ENCODE peak calls at places on chromosome 5, in four cellular contexts. A, T, X and J are unnamed samples.

GRCh38 chr5:23627976-23628375 is 120.6 kb downstream of the PRDM9 start:
- DNase-seq in A (no peak), T (no peak), X (no peak), J (no peak)

GRCh38 chr5:62477801-62478200 is 65.2 kb downstream of the IPO11 start:
- DNase-seq in A (no peak), T (no peak), X (no peak), J (no peak)

GRCh38 chr5:77999013-77999798 is 223.1 kb upstream of the TBCA start:
- DNase-seq in A (no peak), T (no peak), X (no peak), J (no peak)

GRCh38 chr5:32722957-32723356 is 11.8 kb downstream of the NPR3 start:
- DNase-seq in A (no peak), T (no peak), X (no peak), J (no peak)

GRCh38 chr5:178437296-178438075 is 152.7 kb downstream of the COL23A1 start:
- DNase-seq in A (no peak), T (no peak), X (no peak), J (no peak)

GRCh38 chr5:160290751-160291150 is 21.6 kb downstream of the CCNJL start:
- DNase-seq in A (no peak), T (no peak), X (no peak), J (no peak)

GRCh38 chr5:159951387-159951786 is 35.1 kb downstream of the ADRA1B start:
- DNase-seq in A (no peak), T (no peak), X (no peak), J (no peak)

GRCh38 chr5:77486344-77486962 is 5.7 kb downstream of the WDR41 start:
- DNase-seq in A (no peak), T (no peak), X (no peak), J (no peak)

GRCh38 chr5:139652788-139653241 is 4.7 kb downstream of the CXXC5 start:
- DNase-seq in A (no peak), T (no peak), X (no peak), J (no peak)

GRCh38 chr5:7794823-7795222 is 56.1 kb downstream of the CFAP90 start:
- DNase-seq in A (no peak), T (no peak), X (no peak), J (no peak)

GRCh38 chr5:17411436-17411835 is 86.6 kb upstream of the TAF11L2 start:
- DNase-seq in A (no peak), T (no peak), X (no peak), J (no peak)

GRCh38 chr5:132064738-132065331 is 4.4 kb downstream of the IL3 start:
- DNase-seq in A (peak), T (peak), X (peak), J (peak)

GRCh38 chr5:177414481-177414880 is 5.1 kb upstream of the F12 start:
- DNase-seq in A (no peak), T (no peak), X (no peak), J (no peak)

DNA sequence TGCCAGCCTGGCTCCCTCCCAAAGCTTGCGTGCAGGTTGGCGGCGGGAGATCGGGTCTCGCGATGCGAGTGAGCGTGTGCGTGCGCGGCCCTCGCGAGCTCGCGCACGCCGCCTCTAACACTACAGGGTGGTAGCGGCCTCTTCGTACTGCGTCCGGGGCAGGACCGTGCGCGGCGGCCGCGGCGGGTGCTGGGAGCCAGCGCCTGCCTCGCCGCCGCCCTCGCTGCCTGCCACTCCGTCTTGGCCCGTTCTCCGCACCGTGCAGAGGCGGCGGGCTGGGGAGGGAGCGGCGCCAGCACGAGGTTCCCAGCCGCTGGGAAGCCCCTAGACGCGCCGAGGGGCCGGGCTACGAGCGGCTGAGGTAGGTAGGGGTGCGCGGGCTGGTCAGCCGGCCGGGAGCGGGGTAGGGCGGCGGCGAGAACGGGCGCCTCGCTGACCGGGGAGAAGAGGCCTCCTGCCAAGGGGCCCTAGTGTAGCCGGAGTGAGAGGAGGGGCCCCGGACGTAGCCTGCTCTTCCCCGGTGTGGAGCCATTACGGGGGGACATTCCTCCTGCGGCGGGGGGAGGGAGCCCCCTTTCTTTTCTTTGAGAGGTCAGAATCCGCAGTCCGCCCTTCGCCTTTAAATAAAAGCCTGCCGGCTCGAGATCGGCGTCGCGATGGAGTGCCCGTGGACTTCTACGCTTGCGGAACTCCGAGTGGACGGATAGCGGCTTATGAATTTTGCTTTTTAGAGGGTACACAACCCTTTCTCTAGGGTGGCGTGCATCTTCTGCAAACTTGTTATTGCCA is at the start of gene C5orf24:
- DNase-seq in A (peak), T (peak), X (peak), J (peak)
- TF ChIP-seq CTCF in A (no peak), T (no peak), X (no peak), J (no peak)

GRCh38 chr5:127909078-127909477 is 174.5 kb upstream of the SLC12A2 start:
- DNase-seq in A (peak), T (peak), X (no peak), J (peak)

GRCh38 chr5:127909821-127910220 is 173.7 kb upstream of the SLC12A2 start:
- DNase-seq in A (no peak), T (no peak), X (no peak), J (no peak)

GRCh38 chr5:127906562-127907204 is 176.9 kb upstream of the SLC12A2 start:
- DNase-seq in A (no peak), T (no peak), X (no peak), J (no peak)

GRCh38 chr5:127910307-127910956 is 173.1 kb upstream of the SLC12A2 start:
- DNase-seq in A (no peak), T (no peak), X (no peak), J (no peak)

GRCh38 chr5:127907907-127908306 is 175.7 kb upstream of the SLC12A2 start:
- DNase-seq in A (no peak), T (no peak), X (no peak), J (no peak)
- TF ChIP-seq CTCF in A (no peak), T (no peak), X (no peak), J (no peak)

DNA sequence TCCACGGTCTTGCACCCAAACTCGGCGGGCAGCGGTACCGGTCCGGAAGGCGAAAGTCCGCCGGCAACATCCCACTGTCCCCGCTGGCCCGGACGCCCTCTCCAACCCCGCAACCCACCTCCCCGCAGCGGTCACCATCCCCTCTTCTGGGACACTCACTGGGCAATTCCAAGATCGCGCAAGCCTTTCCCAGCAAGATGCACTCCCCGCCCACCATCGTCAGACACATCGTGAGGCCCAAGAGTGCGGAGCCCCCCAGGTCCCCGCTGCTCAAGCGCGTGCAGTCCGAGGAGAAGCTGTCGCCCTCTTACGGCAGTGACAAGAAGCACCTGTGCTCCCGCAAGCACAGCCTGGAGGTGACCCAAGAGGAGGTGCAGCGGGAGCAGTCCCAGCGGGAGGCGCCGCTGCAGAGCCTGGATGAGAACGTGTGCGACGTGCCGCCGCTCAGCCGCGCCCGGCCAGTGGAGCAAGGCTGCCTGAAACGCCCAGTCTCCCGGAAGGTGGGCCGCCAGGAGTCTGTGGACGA is 33.3 kb downstream of the CD180 start:
- DNase-seq in A (no peak), T (no peak), X (no peak), J (no peak)
- TF ChIP-seq CTCF in A (no peak), T (no peak), X (no peak), J (no peak)

GRCh38 chr5:172765766-172766286 is 5.2 kb downstream of the DUSP1 start:
- DNase-seq in A (no peak), T (no peak), X (no peak), J (no peak)

GRCh38 chr5:172763120-172763464 is 7.9 kb downstream of the DUSP1 start:
- DNase-seq in A (no peak), T (no peak), X (no peak), J (no peak)

GRCh38 chr5:172766287-172767104 is 4.5 kb downstream of the DUSP1 start:
- DNase-seq in A (peak), T (no peak), X (no peak), J (no peak)

GRCh38 chr5:172762214-172763119 is 8.5 kb downstream of the DUSP1 start:
- DNase-seq in A (no peak), T (no peak), X (no peak), J (no peak)

GRCh38 chr5:172764861-172765765 is 5.9 kb downstream of the DUSP1 start:
- DNase-seq in A (peak), T (peak), X (peak), J (peak)
- TF ChIP-seq CTCF in A (peak), T (no peak), X (no peak), J (no peak)

DNA sequence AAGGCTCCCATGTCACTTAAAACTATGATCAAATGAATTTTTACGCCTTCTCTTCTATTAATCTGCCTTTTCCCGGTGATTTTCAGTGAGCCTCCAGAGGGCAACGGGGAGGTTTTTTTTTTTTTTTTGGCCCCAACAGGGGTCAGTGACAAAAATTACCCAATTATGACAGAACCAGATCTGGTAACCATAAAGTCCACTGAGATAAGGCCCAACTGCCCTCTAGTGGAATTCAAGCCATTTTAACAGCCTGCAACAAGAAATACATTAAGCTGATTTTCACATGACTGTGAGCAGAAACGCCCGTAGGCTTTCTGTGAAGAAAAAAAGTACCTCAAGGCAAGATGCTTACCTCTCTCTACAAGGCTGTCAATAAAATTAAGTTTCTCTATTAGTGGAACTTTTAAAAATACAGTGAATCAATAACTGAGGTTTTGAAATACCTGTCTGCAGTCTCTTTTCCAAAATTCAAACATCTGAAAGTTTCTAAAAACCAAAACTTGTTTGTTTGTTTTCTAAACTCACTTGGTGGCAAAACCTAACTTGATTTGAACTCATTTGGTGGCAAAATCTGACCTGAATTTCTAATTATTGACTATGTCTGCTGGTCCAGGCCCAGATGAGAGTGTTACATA is 49.7 kb upstream of the FST start:
- DNase-seq in A (peak), T (no peak), X (no peak), J (peak)
- TF ChIP-seq CTCF in A (peak), T (peak), X (no peak), J (peak)

GRCh38 chr5:128966375-128966774 is 1.1 kb downstream of the SLC27A6 start:
- DNase-seq in A (no peak), T (no peak), X (no peak), J (no peak)
- TF ChIP-seq CTCF in A (no peak), T (no peak), X (no peak), J (no peak)

GRCh38 chr5:34582364-34582763 is 73.8 kb upstream of the RAI14 start:
- DNase-seq in A (no peak), T (no peak), X (no peak), J (no peak)
- TF ChIP-seq CTCF in A (no peak), T (no peak), X (no peak), J (no peak)